ENCODE peak calls at places on chromosomes 13 and 19, in four cellular contexts. One of them, this sample, is unnamed. For H3K79me2, the result is how much of the 10 kb centered on the place peaks cover.

GRCh38 chr13:44050450-44051063 is 170.9 kb downstream of the LACC1 start:
- DNase-seq in H1: no peak
- DNase-seq in trophoblast cell: no peak
- DNase-seq in H9: no peak
- DNase-seq in this sample: no peak

GRCh38 chr13:58165617-58166016 is 534.1 kb downstream of the PCDH17 start:
- DNase-seq in H1: no peak
- DNase-seq in trophoblast cell: no peak
- DNase-seq in H9: no peak
- DNase-seq in this sample: peak

GRCh38 chr13:29456419-29456818 is 139.1 kb downstream of the SLC7A1 start:
- DNase-seq in H1: no peak
- DNase-seq in trophoblast cell: no peak
- DNase-seq in H9: no peak
- DNase-seq in this sample: no peak

GRCh38 chr19:12825259-12826131 is 8.9 kb downstream of the RTBDN start:
- DNase-seq in H1: no peak
- DNase-seq in trophoblast cell: peak
- DNase-seq in H9: peak
- DNase-seq in this sample: peak

GRCh38 chr13:79749985-79750551 is 269.1 kb downstream of the NDFIP2 start:
- DNase-seq in H1: no peak
- DNase-seq in trophoblast cell: peak
- DNase-seq in H9: peak
- DNase-seq in this sample: peak

GRCh38 chr13:43245374-43245964 is 222.1 kb downstream of the DNAJC15 start:
- DNase-seq in H1: no peak
- DNase-seq in trophoblast cell: no peak
- DNase-seq in H9: no peak
- DNase-seq in this sample: no peak

GRCh38 chr19:15123900-15124299 is 16.7 kb downstream of the SYDE1 start:
- DNase-seq in H1: no peak
- DNase-seq in trophoblast cell: no peak
- DNase-seq in H9: no peak
- DNase-seq in this sample: no peak

GRCh38 chr13:48000559-48001126 is 430 bp downstream of the SUCLA2 start:
- DNase-seq in H1: no peak
- DNase-seq in trophoblast cell: no peak
- DNase-seq in H9: peak
- DNase-seq in this sample: no peak

GRCh38 chr19:55088543-55089265 is 13.0 kb downstream of the EPS8L1 start:
- DNase-seq in H1: no peak
- DNase-seq in trophoblast cell: peak
- DNase-seq in H9: peak
- DNase-seq in this sample: peak

GRCh38 chr13:33827152-33827551 is 9.2 kb downstream of the RFC3 start:
- DNase-seq in H1: no peak
- DNase-seq in trophoblast cell: no peak
- DNase-seq in H9: no peak
- DNase-seq in this sample: no peak
- H3K79me2 ChIP-seq in H1: under half
- H3K79me2 ChIP-seq in trophoblast cell: under half
- H3K79me2 ChIP-seq in H9: under half
- H3K79me2 ChIP-seq in this sample: under half

GRCh38 chr13:110830800-110831371 is 84.0 kb downstream of the ANKRD10 start:
- DNase-seq in H1: no peak
- DNase-seq in trophoblast cell: no peak
- DNase-seq in H9: no peak
- DNase-seq in this sample: no peak
- H3K9ac ChIP-seq in H1: no peak
- H3K9ac ChIP-seq in trophoblast cell: no peak
- H3K9ac ChIP-seq in H9: no peak
- H3K9ac ChIP-seq in this sample: no peak

GRCh38 chr19:56314018-56314583 is 538 bp downstream of the ZSCAN5A start:
- DNase-seq in H1: peak
- DNase-seq in trophoblast cell: no peak
- DNase-seq in H9: no peak
- DNase-seq in this sample: peak
- H3K23ac ChIP-seq in H1: no peak
- H3K23ac ChIP-seq in trophoblast cell: no peak
- H3K23ac ChIP-seq in H9: no peak
- H3K23ac ChIP-seq in this sample: no peak

GRCh38 chr19:3503036-3503572 is 2.6 kb upstream of the DOHH start:
- DNase-seq in H1: no peak
- DNase-seq in trophoblast cell: no peak
- DNase-seq in H9: no peak
- DNase-seq in this sample: no peak
- H3K79me2 ChIP-seq in H1: under half
- H3K79me2 ChIP-seq in trophoblast cell: under half
- H3K79me2 ChIP-seq in H9: under half
- H3K79me2 ChIP-seq in this sample: under half

GRCh38 chr13:34346626-34347025 is 528.7 kb downstream of the RFC3 start:
- DNase-seq in H1: no peak
- DNase-seq in trophoblast cell: no peak
- DNase-seq in H9: no peak
- DNase-seq in this sample: no peak
- H3K9ac ChIP-seq in H1: no peak
- H3K9ac ChIP-seq in trophoblast cell: no peak
- H3K9ac ChIP-seq in H9: no peak
- H3K9ac ChIP-seq in this sample: no peak

GRCh38 chr19:2511570-2511969 is 35.6 kb downstream of the GADD45B start:
- DNase-seq in H1: no peak
- DNase-seq in trophoblast cell: no peak
- DNase-seq in H9: no peak
- DNase-seq in this sample: no peak
- H3K23ac ChIP-seq in H1: no peak
- H3K23ac ChIP-seq in trophoblast cell: no peak
- H3K23ac ChIP-seq in H9: no peak
- H3K23ac ChIP-seq in this sample: no peak

GRCh38 chr19:42272989-42273406 is 3.9 kb downstream of the CIC start:
- DNase-seq in H1: no peak
- DNase-seq in trophoblast cell: no peak
- DNase-seq in H9: no peak
- DNase-seq in this sample: no peak

GRCh38 chr19:42274065-42274682 is 5.1 kb downstream of the CIC start:
- DNase-seq in H1: no peak
- DNase-seq in trophoblast cell: no peak
- DNase-seq in H9: no peak
- DNase-seq in this sample: no peak

GRCh38 chr19:42271861-42272534 is 2.9 kb downstream of the CIC start:
- DNase-seq in H1: no peak
- DNase-seq in trophoblast cell: no peak
- DNase-seq in H9: no peak
- DNase-seq in this sample: no peak

GRCh38 chr19:42272535-42272897 is 3.5 kb downstream of the CIC start:
- DNase-seq in H1: no peak
- DNase-seq in trophoblast cell: no peak
- DNase-seq in H9: no peak
- DNase-seq in this sample: no peak

DNA sequence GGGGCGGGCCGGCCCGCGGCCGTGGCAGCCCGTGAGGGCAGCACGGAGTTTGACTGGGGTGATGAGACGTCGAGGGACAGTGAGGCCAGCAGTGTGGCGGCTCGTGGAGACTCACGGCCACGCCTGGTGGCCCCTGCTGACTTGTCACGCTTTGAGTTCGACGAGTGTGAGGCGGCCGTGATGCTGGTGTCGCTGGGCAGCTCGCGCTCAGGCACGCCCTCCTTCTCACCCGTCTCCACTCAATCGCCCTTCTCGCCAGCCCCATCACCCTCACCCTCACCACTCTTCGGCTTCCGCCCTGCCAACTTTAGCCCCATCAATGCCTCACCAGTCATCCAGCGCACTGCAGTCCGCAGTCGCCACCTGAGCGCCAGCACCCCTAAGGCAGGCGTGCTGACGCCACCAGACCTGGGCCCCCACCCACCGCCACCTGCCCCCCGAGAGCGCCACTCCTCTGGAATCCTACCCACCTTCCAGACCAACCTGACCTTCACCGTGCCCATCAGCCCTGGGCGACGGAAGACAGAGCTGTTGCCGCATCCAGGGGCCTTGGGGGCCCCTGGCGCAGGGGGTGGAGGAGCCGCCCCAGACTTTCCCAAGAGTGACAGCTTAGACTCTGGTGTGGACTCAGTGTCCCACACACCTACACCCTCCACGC is 4.5 kb downstream of the CIC start:
- DNase-seq in H1: no peak
- DNase-seq in trophoblast cell: no peak
- DNase-seq in H9: no peak
- DNase-seq in this sample: no peak
- H3K79me2 ChIP-seq in H1: under half
- H3K79me2 ChIP-seq in trophoblast cell: under half
- H3K79me2 ChIP-seq in H9: under half
- H3K79me2 ChIP-seq in this sample: under half

GRCh38 chr13:93244918-93245280 is 18.3 kb downstream of the GPC6 start:
- DNase-seq in H1: no peak
- DNase-seq in trophoblast cell: no peak
- DNase-seq in H9: no peak
- DNase-seq in this sample: no peak
- H3K9ac ChIP-seq in H1: no peak
- H3K9ac ChIP-seq in trophoblast cell: no peak
- H3K9ac ChIP-seq in H9: no peak
- H3K9ac ChIP-seq in this sample: no peak

This sample was measured in mesendoderm.